ENCODE peak calls at places on chromosomes 12 and 14, in six cellular contexts. V, U, C, Z, B and X are unnamed samples.

GRCh38 chr14:96735509-96735908 is 61.7 kb upstream of the VRK1 start:
- DNase-seq in B (no peak), C (no peak), Z (no peak), U (no peak), V (no peak), X (peak)

GRCh38 chr12:94218244-94218643 is 69.9 kb downstream of the PLXNC1 start:
- DNase-seq in U (no peak), C (no peak), B (no peak), Z (no peak), V (no peak), X (no peak)

GRCh38 chr12:65327207-65328076 is 49.0 kb downstream of the MSRB3 start:
- DNase-seq in U (no peak), Z (no peak), V (no peak), B (no peak), C (peak), X (no peak)

GRCh38 chr12:124002654-124003053 is 29.6 kb downstream of the ZNF664 start:
- DNase-seq in V (no peak), Z (no peak), U (no peak), C (no peak), B (no peak), X (no peak)

GRCh38 chr14:51616724-51617409 is 34.8 kb upstream of the FRMD6 start:
- DNase-seq in Z (peak), U (no peak), B (no peak), C (peak), V (no peak), X (no peak)

GRCh38 chr12:58443981-58444371 is 476.3 kb downstream of the LRIG3 start:
- DNase-seq in V (no peak), B (no peak), C (peak), Z (no peak), U (peak), X (no peak)

GRCh38 chr14:105313381-105314286 is 914 bp upstream of the PACS2 start:
- DNase-seq in C (no peak), Z (no peak), U (no peak), B (peak), V (no peak), X (no peak)

GRCh38 chr14:78982551-78982950 is 812.4 kb downstream of the NRXN3 start:
- DNase-seq in Z (no peak), B (no peak), V (no peak), C (peak), U (no peak), X (no peak)

GRCh38 chr14:100294213-100294962 is 11.9 kb downstream of the SLC25A29 start:
- DNase-seq in Z (no peak), V (no peak), U (no peak), C (no peak), B (peak), X (no peak)

GRCh38 chr14:103384450-103385152 is 614 bp upstream of the MARK3 start:
- DNase-seq in C (no peak), Z (no peak), V (no peak), U (no peak), B (no peak), X (no peak)

GRCh38 chr12:88371416-88372183 is 208.7 kb downstream of the KITLG start:
- DNase-seq in U (no peak), B (no peak), Z (no peak), V (no peak), C (peak), X (no peak)

GRCh38 chr14:93320489-93320888 is 12.3 kb downstream of the BTBD7 start:
- DNase-seq in C (peak), B (no peak), U (no peak), V (no peak), Z (no peak), X (no peak)

GRCh38 chr12:113783811-113784210 is 182.3 kb downstream of the RBM19 start:
- DNase-seq in C (no peak), V (no peak), U (no peak), B (no peak), Z (no peak), X (no peak)

GRCh38 chr14:61471297-61471980 is 150.1 kb downstream of the PRKCH start:
- DNase-seq in V (no peak), C (peak), Z (no peak), B (no peak), U (no peak), X (no peak)

GRCh38 chr14:54838931-54839512 is 63.6 kb downstream of the GCH1 start:
- DNase-seq in V (no peak), U (no peak), Z (no peak), B (no peak), C (no peak), X (no peak)

GRCh38 chr12:12606793-12607589 is 4.7 kb upstream of the CREBL2 start:
- DNase-seq in U (no peak), C (peak), Z (no peak), V (no peak), B (no peak), X (no peak)

GRCh38 chr12:58247633-58248032 is 306.3 kb downstream of the ATP23 start:
- DNase-seq in V (no peak), C (no peak), U (no peak), Z (no peak), B (no peak), X (no peak)

GRCh38 chr14:27008187-27008586 is 410.4 kb upstream of the NOVA1 start:
- DNase-seq in Z (no peak), B (no peak), V (no peak), U (no peak), C (no peak), X (no peak)

GRCh38 chr12:65308601-65309071 is 30.2 kb downstream of the MSRB3 start:
- DNase-seq in Z (no peak), C (peak), U (no peak), V (no peak), B (no peak), X (no peak)

GRCh38 chr14:54339771-54340170 is 57.0 kb upstream of the CDKN3 start:
- DNase-seq in B (no peak), U (no peak), C (no peak), Z (no peak), V (no peak), X (no peak)

GRCh38 chr12:47777741-47778558 is 4.9 kb downstream of the SLC48A1 start:
- DNase-seq in B (peak), V (no peak), U (no peak), C (no peak), Z (no peak), X (no peak)

GRCh38 chr14:62179367-62180018 is 417.3 kb downstream of the SNAPC1 start:
- DNase-seq in B (no peak), V (no peak), U (peak), Z (peak), C (peak), X (peak)

GRCh38 chr12:92417343-92417742 is 271.7 kb upstream of the BTG1 start:
- DNase-seq in Z (no peak), V (no peak), C (no peak), U (no peak), B (no peak), X (no peak)

GRCh38 chr14:69684461-69685183 is 73.2 kb downstream of the SUSD6 start:
- DNase-seq in B (peak), Z (no peak), C (no peak), V (no peak), U (no peak), X (no peak)

GRCh38 chr12:102478416-102479098 is 1.8 kb downstream of the IGF1 start:
- DNase-seq in C (no peak), U (no peak), Z (no peak), B (no peak), V (no peak), X (no peak)

GRCh38 chr12:52349196-52349595 is 18.1 kb downstream of the KRT85 start:
- DNase-seq in Z (no peak), C (peak), U (no peak), V (no peak), B (no peak), X (no peak)

GRCh38 chr12:50073206-50073605 is 11.9 kb upstream of the SMARCD1 start:
- DNase-seq in C (no peak), U (no peak), B (no peak), Z (no peak), V (no peak), X (no peak)

GRCh38 chr12:44428825-44429224 is 447.3 kb downstream of the NELL2 start:
- DNase-seq in V (no peak), C (no peak), Z (no peak), B (no peak), U (no peak), X (no peak)

GRCh38 chr14:105937253-105938054 is 411.1 kb downstream of the TMEM121 start:
- DNase-seq in Z (no peak), C (no peak), B (no peak), U (no peak), V (no peak), X (no peak)

GRCh38 chr12:197911-198695 is 15.9 kb downstream of the SLC6A12 start:
- DNase-seq in C (no peak), Z (no peak), V (no peak), U (no peak), B (no peak), X (no peak)

GRCh38 chr12:90216815-90217214 is 508.2 kb upstream of the ATP2B1 start:
- DNase-seq in C (peak), V (no peak), B (no peak), Z (no peak), U (no peak), X (no peak)

GRCh38 chr12:130658561-130658960 is 57.5 kb downstream of the RIMBP2 start:
- DNase-seq in V (no peak), U (no peak), B (no peak), Z (no peak), C (no peak), X (no peak)

GRCh38 chr12:116236148-116236731 is 41.3 kb downstream of the MED13L start:
- DNase-seq in B (peak), C (peak), V (peak), Z (no peak), U (peak), X (peak)

GRCh38 chr14:66998013-66998412 is 191.2 kb upstream of the GARIN2 start:
- DNase-seq in V (no peak), U (no peak), C (no peak), Z (no peak), B (no peak), X (no peak)

GRCh38 chr14:104116544-104117340 is 21.6 kb upstream of the KIF26A start:
- DNase-seq in Z (no peak), C (no peak), B (peak), V (no peak), U (no peak), X (no peak)

GRCh38 chr12:57233357-57234232 is 4.1 kb downstream of the SHMT2 start:
- DNase-seq in Z (no peak), U (no peak), V (no peak), B (peak), C (peak), X (no peak)

GRCh38 chr12:56880416-56881035 is 53.7 kb downstream of the SDR9C7 start:
- DNase-seq in C (no peak), U (no peak), Z (no peak), B (no peak), V (no peak), X (no peak)

GRCh38 chr14:24943024-24943423 is 106.9 kb downstream of the STXBP6 start:
- DNase-seq in Z (no peak), B (peak), C (no peak), V (no peak), U (peak), X (peak)

GRCh38 chr14:23469906-23470403 is 452 bp downstream of the NGDN start:
- DNase-seq in C (no peak), V (no peak), U (no peak), B (no peak), Z (no peak), X (no peak)

GRCh38 chr12:124456652-124457152 is 110.7 kb downstream of the NCOR2 start:
- DNase-seq in V (no peak), B (peak), U (no peak), Z (no peak), C (no peak), X (no peak)